ENCODE peak calls at places on chromosomes 1 and 21, in five cellular contexts. V is Peyer's patch; Q is NCI-H2171 treated with DMSO at 0.1 percent for 48 hours; L is activated CD4-positive, alpha-beta memory T cell treated with anti-CD3 and anti-CD28 coated beads, Interleukin-2, amount 10 ng/mL, durations not matched to agents 7 days and 5 days; T is stimulated activated effector memory CD8-positive, alpha-beta T cell treated with anti-CD3 and anti-CD28 coated beads, Interleukin-12 subunit alpha, Interleukin-12 subunit beta, amount 100 ng/mL, for 72 hours. N is an unnamed sample.

GRCh38 chr21:39715804-39716397 is 29.1 kb upstream of the IGSF5 start:
- DNase-seq in V (no peak), Q (peak), L (peak), T (peak), N (peak)

GRCh38 chr1:21896026-21896425 is 41.1 kb downstream of the HSPG2 start:
- DNase-seq in V (no peak), Q (no peak), L (no peak), T (no peak), N (no peak)

GRCh38 chr1:224054012-224054411 is 59.9 kb upstream of the FBXO28 start:
- DNase-seq in V (no peak), Q (no peak), L (no peak), T (no peak), N (no peak)

GRCh38 chr21:41170442-41170841 is 2.5 kb downstream of the BACE2 start:
- DNase-seq in V (no peak), Q (no peak), L (peak), T (no peak), N (peak)

GRCh38 chr1:93348104-93348780 is 2.5 kb downstream of the DR1 start:
- DNase-seq in V (no peak), Q (no peak), L (no peak), T (no peak), N (no peak)

GRCh38 chr1:2300851-2301606 is 72.9 kb downstream of the SKI start:
- DNase-seq in V (peak), Q (no peak), L (peak), T (peak), N (peak)

GRCh38 chr1:25902462-25902861 is 3.8 kb downstream of the STMN1 start:
- DNase-seq in V (no peak), Q (no peak), L (no peak), T (no peak), N (peak)

GRCh38 chr1:66371233-66372005 is 162.5 kb upstream of the SGIP1 start:
- DNase-seq in V (peak), Q (no peak), L (peak), T (no peak), N (peak)

GRCh38 chr1:68043443-68044090 is 6.9 kb downstream of the DIRAS3 start:
- DNase-seq in V (no peak), Q (no peak), L (no peak), T (no peak), N (no peak)

GRCh38 chr1:27377760-27378495 is 3.3 kb upstream of the FCN3 start:
- DNase-seq in V (no peak), Q (peak), L (no peak), T (no peak), N (no peak)

GRCh38 chr1:176225485-176225884 is 18.4 kb upstream of the COP1 start:
- DNase-seq in V (no peak), Q (no peak), L (no peak), T (no peak), N (no peak)

GRCh38 chr21:45129231-45129923 is 55.0 kb downstream of the ADARB1 start:
- DNase-seq in V (no peak), Q (no peak), L (no peak), T (no peak), N (no peak)

GRCh38 chr1:17377325-17377953 is 5.4 kb downstream of the PADI6 start:
- DNase-seq in V (no peak), Q (no peak), L (no peak), T (no peak), N (no peak)

GRCh38 chr1:15155760-15156743 is 2.5 kb downstream of the TMEM51 start:
- DNase-seq in V (no peak), Q (peak), L (no peak), T (no peak), N (peak)

GRCh38 chr21:37119421-37120218 is 46.6 kb downstream of the TTC3 start:
- DNase-seq in V (no peak), Q (no peak), L (no peak), T (no peak), N (no peak)

GRCh38 chr21:14545906-14546480 is at the start of gene SAMSN1:
- DNase-seq in V (peak), Q (no peak), L (peak), T (peak), N (peak)

GRCh38 chr1:193270996-193271395 is 84.6 kb upstream of the B3GALT2 start:
- DNase-seq in V (no peak), Q (no peak), L (no peak), T (no peak), N (no peak)

GRCh38 chr1:28172690-28173150 is 3.8 kb downstream of the PTAFR start:
- DNase-seq in V (peak), Q (no peak), L (peak), T (peak), N (peak)

GRCh38 chr1:59901770-59902388 is 24.7 kb downstream of the CYP2J2 start:
- DNase-seq in V (no peak), Q (no peak), L (no peak), T (no peak), N (no peak)

GRCh38 chr1:118317836-118318614 is 133.0 kb upstream of the SPAG17 start:
- DNase-seq in V (no peak), Q (peak), L (no peak), T (no peak), N (no peak)

GRCh38 chr1:32239790-32240139 is 7.3 kb upstream of the FAM167B start:
- DNase-seq in V (no peak), Q (peak), L (no peak), T (no peak), N (peak)

GRCh38 chr1:174040387-174040786 is 18.2 kb upstream of the RC3H1 start:
- DNase-seq in V (no peak), Q (peak), L (no peak), T (no peak), N (no peak)

GRCh38 chr1:171902527-171902926 is 61.2 kb downstream of the DNM3 start:
- DNase-seq in V (no peak), Q (no peak), L (no peak), T (no peak), N (no peak)

GRCh38 chr1:163844393-163844948 is 522.7 kb downstream of the NUF2 start:
- DNase-seq in V (no peak), Q (no peak), L (no peak), T (no peak), N (no peak)

GRCh38 chr1:29804181-29804899 is 568.0 kb downstream of the PTPRU start:
- DNase-seq in V (no peak), Q (no peak), L (peak), T (no peak), N (no peak)

GRCh38 chr1:153677718-153678518 is 570 bp upstream of the NPR1 start:
- DNase-seq in V (peak), Q (peak), L (peak), T (peak), N (peak)

GRCh38 chr1:223345720-223346119 is 18.3 kb downstream of the SUSD4 start:
- DNase-seq in V (no peak), Q (no peak), L (no peak), T (no peak), N (no peak)

GRCh38 chr1:212670882-212671281 is 28.8 kb downstream of the BATF3 start:
- DNase-seq in V (no peak), Q (no peak), L (no peak), T (no peak), N (no peak)

GRCh38 chr1:43005460-43006351 is 47.0 kb upstream of the SLC2A1 start:
- DNase-seq in V (no peak), Q (no peak), L (no peak), T (no peak), N (no peak)

GRCh38 chr1:38860464-38860816 is 868 bp upstream of the RRAGC start:
- DNase-seq in V (no peak), Q (peak), L (no peak), T (no peak), N (no peak)

GRCh38 chr1:156860639-156861423 is at the start of gene NTRK1:
- DNase-seq in V (peak), Q (peak), L (peak), T (no peak), N (peak)

GRCh38 chr1:25797939-25798338 is 2.1 kb upstream of the SELENON start:
- DNase-seq in V (no peak), Q (no peak), L (peak), T (no peak), N (peak)

GRCh38 chr1:14742181-14742980 is 143.9 kb downstream of the KAZN start:
- DNase-seq in V (no peak), Q (peak), L (no peak), T (no peak), N (no peak)

GRCh38 chr1:210582186-210582981 is 253.7 kb downstream of the HHAT start:
- DNase-seq in V (no peak), Q (no peak), L (no peak), T (no peak), N (no peak)

GRCh38 chr1:94180650-94181049 is 56.7 kb downstream of the ARHGAP29 start:
- DNase-seq in V (no peak), Q (no peak), L (no peak), T (no peak), N (no peak)

GRCh38 chr1:230087034-230087721 is 20.1 kb downstream of the GALNT2 start:
- DNase-seq in V (no peak), Q (peak), L (no peak), T (no peak), N (no peak)